ENCODE peak calls at places on chromosome 14, in eight cellular contexts. D is PC-3, Q is astrocyte of the spinal cord, K is heart left ventricle, T is lower lobe of right lung, S is mammary epithelial cell, B is progenitor cell of endocrine pancreas, H is Peyer's patch. C is an unnamed sample.

GRCh38 chr14:91228112-91229004 is 16.1 kb downstream of the GPR68 start:
- DNase-seq in D (peak), Q (peak), K (no peak), T (no peak), S (peak), B (no peak), H (peak), C (peak)

GRCh38 chr14:77314043-77314442 is 6.6 kb downstream of the POMT2 start:
- DNase-seq in D (peak), Q (peak), K (no peak), T (no peak), S (peak), B (no peak), H (no peak), C (no peak)

GRCh38 chr14:85607571-85608219 is 77.8 kb downstream of the FLRT2 start:
- DNase-seq in D (peak), Q (peak), K (no peak), T (no peak), S (peak), B (no peak), H (no peak), C (no peak)

GRCh38 chr14:41805633-41806032 is 199.0 kb downstream of the LRFN5 start:
- DNase-seq in D (no peak), Q (no peak), K (no peak), T (no peak), S (no peak), B (no peak), H (no peak), C (no peak)

GRCh38 chr14:73290279-73290678 is 53.0 kb downstream of the PAPLN start:
- DNase-seq in D (no peak), Q (no peak), K (no peak), T (no peak), S (no peak), B (no peak), H (no peak), C (no peak)

GRCh38 chr14:105863296-105864108 is 337.1 kb downstream of the TMEM121 start:
- DNase-seq in D (no peak), Q (no peak), K (no peak), T (no peak), S (no peak), B (peak), H (no peak), C (no peak)

GRCh38 chr14:102049258-102050025 is 37.4 kb downstream of the HSP90AA1 start:
- DNase-seq in D (no peak), Q (no peak), K (no peak), T (no peak), S (no peak), B (no peak), H (no peak), C (no peak)

GRCh38 chr14:83483063-83483462 is 1949.4 kb upstream of the SEL1L start:
- DNase-seq in D (peak), Q (peak), K (no peak), T (no peak), S (no peak), B (no peak), H (no peak), C (no peak)

GRCh38 chr14:65346895-65347294 is 65.6 kb upstream of the FUT8 start:
- DNase-seq in D (no peak), Q (no peak), K (peak), T (no peak), S (no peak), B (no peak), H (no peak), C (no peak)

GRCh38 chr14:90406384-90406798 is 9.6 kb downstream of the CALM1 start:
- DNase-seq in D (no peak), Q (no peak), K (no peak), T (no peak), S (no peak), B (no peak), H (no peak), C (no peak)

GRCh38 chr14:57831981-57832380 is 33.9 kb downstream of the SLC35F4 start:
- DNase-seq in D (no peak), Q (peak), K (no peak), T (no peak), S (no peak), B (no peak), H (no peak), C (no peak)

GRCh38 chr14:54003064-54003463 is 46.4 kb upstream of the BMP4 start:
- DNase-seq in D (peak), Q (no peak), K (no peak), T (no peak), S (no peak), B (no peak), H (no peak), C (no peak)

GRCh38 chr14:69873877-69874780 is 5.1 kb upstream of the SMOC1 start:
- DNase-seq in D (no peak), Q (peak), K (no peak), T (no peak), S (peak), B (no peak), H (no peak), C (no peak)

GRCh38 chr14:35196571-35196970 is 74.2 kb downstream of the PRORP start:
- DNase-seq in D (no peak), Q (no peak), K (no peak), T (no peak), S (peak), B (no peak), H (no peak), C (no peak)

GRCh38 chr14:61577506-61577931 is 117.8 kb upstream of the HIF1A start:
- DNase-seq in D (no peak), Q (no peak), K (no peak), T (no peak), S (no peak), B (no peak), H (no peak), C (no peak)

GRCh38 chr14:94164685-94165431 is 9.3 kb upstream of the PPP4R4 start:
- DNase-seq in D (no peak), Q (no peak), K (no peak), T (no peak), S (no peak), B (no peak), H (no peak), C (no peak)

GRCh38 chr14:93160353-93160801 is 24.3 kb downstream of the MOAP1 start:
- DNase-seq in D (peak), Q (no peak), K (no peak), T (no peak), S (no peak), B (no peak), H (no peak), C (no peak)

GRCh38 chr14:42045393-42045792 is 438.7 kb downstream of the LRFN5 start:
- DNase-seq in D (no peak), Q (no peak), K (no peak), T (no peak), S (no peak), B (no peak), H (no peak), C (no peak)

GRCh38 chr14:34711169-34711568 is 3.2 kb downstream of the CFL2 start:
- DNase-seq in D (peak), Q (peak), K (no peak), T (no peak), S (peak), B (no peak), H (no peak), C (no peak)

GRCh38 chr14:32785585-32785984 is 153.1 kb upstream of the NPAS3 start:
- DNase-seq in D (no peak), Q (no peak), K (no peak), T (no peak), S (no peak), B (no peak), H (no peak), C (no peak)

GRCh38 chr14:23113346-23114119 is 5.5 kb downstream of the CEBPE start:
- DNase-seq in D (no peak), Q (peak), K (no peak), T (no peak), S (no peak), B (no peak), H (no peak), C (no peak)

GRCh38 chr14:35285168-35285990 is 6.8 kb upstream of the PSMA6 start:
- DNase-seq in D (peak), Q (no peak), K (no peak), T (no peak), S (peak), B (no peak), H (no peak), C (no peak)

GRCh38 chr14:102516531-102517411 is 7.2 kb upstream of the ANKRD9 start:
- DNase-seq in D (peak), Q (peak), K (peak), T (peak), S (peak), B (peak), H (peak), C (peak)

GRCh38 chr14:32230695-32231280 is 27.7 kb upstream of the RNU6-8 start:
- DNase-seq in D (peak), Q (peak), K (no peak), T (no peak), S (peak), B (no peak), H (no peak), C (no peak)

GRCh38 chr14:54627718-54628345 is 60.9 kb downstream of the SAMD4A start:
- DNase-seq in D (no peak), Q (peak), K (peak), T (no peak), S (no peak), B (no peak), H (peak), C (no peak)

GRCh38 chr14:76918751-76919421 is 92.7 kb downstream of the LRRC74A start:
- DNase-seq in D (peak), Q (peak), K (peak), T (peak), S (peak), B (no peak), H (peak), C (no peak)

GRCh38 chr14:88384653-88385205 is 728 bp upstream of the SPATA7 start:
- DNase-seq in D (peak), Q (no peak), K (no peak), T (no peak), S (peak), B (no peak), H (no peak), C (no peak)

GRCh38 chr14:83006071-83006670 is 1472.5 kb upstream of the SEL1L start:
- DNase-seq in D (no peak), Q (no peak), K (no peak), T (no peak), S (no peak), B (no peak), H (no peak), C (no peak)

GRCh38 chr14:61489932-61490331 is 168.6 kb downstream of the PRKCH start:
- DNase-seq in D (peak), Q (no peak), K (peak), T (peak), S (no peak), B (no peak), H (no peak), C (no peak)

DNA sequence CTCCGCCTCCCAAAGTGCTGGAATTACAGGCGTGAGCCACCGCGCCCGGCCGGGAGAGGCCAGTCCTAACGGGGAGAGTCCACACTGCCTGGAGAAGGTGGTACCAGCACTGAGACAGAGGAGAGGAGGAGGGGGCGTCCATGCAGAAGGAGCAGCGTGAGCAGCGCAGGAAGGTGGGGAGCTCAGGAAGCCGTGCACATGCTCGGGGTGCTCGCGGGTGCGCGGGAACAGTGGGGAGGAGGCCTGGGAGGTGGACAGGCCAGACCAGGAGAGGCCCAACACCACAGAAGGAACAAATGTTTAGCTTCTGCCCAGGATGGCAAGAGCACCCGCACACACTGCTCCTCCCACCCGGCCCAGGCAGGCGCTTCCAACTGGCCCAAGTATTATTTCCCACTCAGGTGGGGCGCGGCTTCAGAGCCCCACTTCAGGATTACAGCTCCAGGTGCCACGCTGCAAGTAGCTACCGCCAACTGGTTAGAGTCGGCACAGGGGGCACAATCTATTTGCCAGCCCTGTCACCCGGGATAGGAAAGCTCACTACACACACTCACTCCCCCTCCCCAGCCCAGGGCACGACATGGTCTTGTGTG is 80.8 kb upstream of the BCL11B start:
- DNase-seq in D (no peak), Q (no peak), K (no peak), T (no peak), S (no peak), B (no peak), H (no peak), C (no peak)
- TF ChIP-seq CTCF in D (no peak), Q (no peak), K (no peak), T (no peak), S (no peak), B (no peak), H (no peak), C (no peak)

GRCh38 chr14:95344536-95344935 is 24.8 kb upstream of the CLMN start:
- DNase-seq in D (no peak), Q (no peak), K (no peak), T (no peak), S (no peak), B (no peak), H (no peak), C (no peak)
- TF ChIP-seq CTCF in D (no peak), Q (no peak), K (no peak), T (no peak), S (no peak), B (no peak), H (no peak), C (no peak)

DNA sequence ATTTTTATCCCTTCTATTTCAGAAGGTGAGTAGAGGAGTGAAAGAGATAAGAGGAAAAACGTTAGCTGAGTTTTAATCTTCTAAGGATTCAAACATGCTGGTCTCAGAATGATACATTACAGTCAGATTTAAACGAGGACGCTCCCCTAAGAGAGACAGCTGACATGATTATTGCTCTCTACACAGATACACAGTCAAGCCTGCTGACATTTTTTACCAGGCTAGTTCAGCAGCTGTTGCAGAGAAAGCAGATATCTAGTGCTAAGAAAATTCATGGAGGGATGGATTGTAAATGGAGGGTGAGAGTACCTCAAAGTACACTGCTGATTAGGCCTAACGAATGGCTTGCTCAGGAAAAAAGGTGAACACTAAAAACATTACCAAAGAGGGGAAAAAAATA is 31.9 kb upstream of the SOS2 start:
- DNase-seq in D (no peak), Q (no peak), K (no peak), T (no peak), S (no peak), B (no peak), H (no peak), C (no peak)
- TF ChIP-seq CTCF in D (no peak), Q (no peak), K (no peak), T (no peak), S (no peak), B (no peak), H (no peak), C (no peak)

GRCh38 chr14:36520601-36521525 is 831 bp upstream of the NKX2-1 start:
- DNase-seq in D (peak), Q (peak), K (no peak), T (peak), S (peak), B (peak), H (no peak), C (no peak)
- TF ChIP-seq CTCF in D (peak), Q (peak), K (no peak), T (no peak), S (peak), B (peak), H (no peak), C (no peak)

GRCh38 chr14:56813143-56813551 is 2.9 kb upstream of the OTX2 start:
- DNase-seq in D (no peak), Q (no peak), K (no peak), T (no peak), S (no peak), B (no peak), H (no peak), C (no peak)

GRCh38 chr14:56815301-56815700 is 5.0 kb upstream of the OTX2 start:
- DNase-seq in D (no peak), Q (no peak), K (no peak), T (no peak), S (no peak), B (no peak), H (no peak), C (no peak)

GRCh38 chr14:56814468-56815074 is 4.3 kb upstream of the OTX2 start:
- DNase-seq in D (no peak), Q (no peak), K (no peak), T (no peak), S (no peak), B (no peak), H (no peak), C (no peak)

GRCh38 chr14:56817396-56817921 is 7.2 kb upstream of the OTX2 start:
- DNase-seq in D (no peak), Q (no peak), K (no peak), T (no peak), S (no peak), B (no peak), H (no peak), C (no peak)

DNA sequence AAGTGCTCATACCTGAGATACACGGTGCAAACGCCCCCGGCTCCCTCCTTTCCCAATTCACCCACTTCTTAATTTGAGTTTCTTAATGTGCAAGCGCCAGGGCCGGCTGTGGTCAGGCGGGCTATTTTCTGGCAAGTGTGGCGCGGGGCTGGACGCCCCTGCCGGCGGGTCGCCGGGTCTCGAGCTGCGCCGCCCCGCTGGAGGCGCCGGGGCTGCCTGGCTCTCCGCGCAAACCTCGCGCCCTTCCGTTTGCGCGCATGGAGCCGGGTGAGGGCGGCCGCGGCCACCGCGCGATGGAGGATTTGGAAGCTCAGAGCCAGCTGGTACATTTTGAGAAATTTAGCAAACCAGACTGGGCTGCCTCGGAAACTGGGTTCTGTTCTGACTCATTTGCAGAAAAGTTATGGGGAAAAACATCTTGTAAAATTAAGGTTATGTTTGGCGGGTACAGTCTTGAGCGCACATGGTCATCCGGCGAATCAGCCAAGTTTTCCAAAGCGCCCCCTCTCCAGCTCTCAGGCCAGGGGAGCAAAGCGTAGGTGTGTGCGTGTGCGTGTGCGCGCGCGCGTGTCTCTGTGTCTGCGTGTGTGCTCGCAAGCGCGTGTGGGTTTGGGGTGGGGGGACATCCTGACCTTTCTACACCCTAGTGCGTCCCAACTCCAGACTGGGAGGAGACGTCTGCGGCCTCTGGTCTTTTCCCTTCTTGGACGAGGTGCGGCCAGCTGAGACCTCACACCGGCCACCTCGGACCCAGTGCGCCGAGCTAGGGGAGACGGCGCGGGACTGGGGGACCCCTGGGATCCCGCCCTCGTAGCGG is 6.5 kb upstream of the OTX2 start:
- DNase-seq in D (no peak), Q (no peak), K (no peak), T (no peak), S (peak), B (no peak), H (no peak), C (no peak)
- TF ChIP-seq CTCF in D (no peak), Q (no peak), K (no peak), T (no peak), S (no peak), B (peak), H (no peak), C (no peak)

DNA sequence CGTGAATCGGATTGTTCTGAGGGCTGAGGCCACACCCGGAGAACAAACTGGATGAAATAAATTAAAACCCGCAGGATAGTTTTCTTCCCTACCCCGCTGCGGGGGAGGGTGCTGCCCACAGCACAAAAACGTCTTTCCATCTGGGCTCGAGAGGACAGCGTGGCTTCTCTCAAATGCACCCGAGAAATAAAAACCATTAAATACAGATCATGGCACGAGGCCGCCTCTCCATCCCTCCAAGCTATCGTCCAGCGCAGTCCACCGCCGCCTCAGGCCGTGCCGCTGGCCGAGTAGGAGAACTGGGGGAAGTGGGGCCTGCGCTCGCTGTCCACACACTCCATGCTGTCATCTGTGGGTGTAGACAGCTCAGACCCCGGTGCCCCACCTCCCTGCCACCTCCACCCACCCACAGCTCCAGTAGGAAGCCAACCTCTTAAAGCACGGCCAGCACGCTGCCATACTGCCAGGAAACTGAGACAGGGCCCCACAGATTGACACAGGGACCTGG is 17.2 kb downstream of the SIVA1 start:
- DNase-seq in D (no peak), Q (no peak), K (no peak), T (no peak), S (no peak), B (no peak), H (no peak), C (no peak)
- TF ChIP-seq CTCF in D (no peak), Q (no peak), K (no peak), T (no peak), S (no peak), B (no peak), H (no peak), C (no peak)

DNA sequence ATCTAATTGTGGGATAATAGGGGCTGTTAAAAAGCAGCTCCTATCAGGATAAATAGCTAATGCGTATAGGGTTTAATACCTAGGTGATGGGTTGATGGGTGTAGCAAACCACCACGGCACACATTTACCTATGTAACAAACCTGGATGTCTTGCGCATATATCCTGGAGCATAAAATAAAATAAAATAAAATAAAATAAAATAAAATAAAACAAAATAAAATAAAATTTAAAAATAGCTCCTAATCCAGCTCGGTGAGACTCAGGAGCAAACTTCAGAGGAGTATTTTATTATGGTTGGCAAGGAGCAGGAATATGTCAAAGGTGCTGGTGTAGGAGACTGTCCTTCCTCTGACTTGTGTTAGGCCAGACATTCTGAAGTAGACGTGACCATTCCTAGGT is 721.0 kb downstream of the BCL11B start:
- DNase-seq in D (no peak), Q (no peak), K (no peak), T (no peak), S (no peak), B (no peak), H (no peak), C (no peak)
- TF ChIP-seq CTCF in D (no peak), Q (no peak), K (no peak), T (no peak), S (no peak), B (no peak), H (no peak), C (no peak)

C was measured in activated B cell treated with CpG ODN at 0.5 μM for 24 hours.